ENCODE peak calls at places on chromosome 16, in eight cellular contexts. A, M, Z, W, F, D, N and E are unnamed samples.
A peak's percentile ranks its signal among the peaks of the same experiment; 100 is the strongest.

GRCh38 chr16:23061669-23062068 is 87.6 kb downstream of the USP31 start:
- DNase-seq in A (peak; percentile 40), M (no peak), Z (no peak), W (no peak), F (no peak), D (no peak), N (no peak), E (no peak)

GRCh38 chr16:7398536-7398935 is 65.9 kb downstream of the RBFOX1 start:
- DNase-seq in A (no peak), M (no peak), Z (no peak), W (no peak), F (no peak), D (no peak), N (no peak), E (no peak)

GRCh38 chr16:79698341-79698753 is 97.8 kb upstream of the MAF start:
- DNase-seq in A (no peak), M (no peak), Z (no peak), W (no peak), F (no peak), D (no peak), N (no peak), E (no peak)

GRCh38 chr16:5917436-5917835 is 819.8 kb upstream of the EEF2KMT start:
- DNase-seq in A (no peak), M (no peak), Z (peak; percentile 47), W (no peak), F (no peak), D (no peak), N (no peak), E (no peak)

GRCh38 chr16:80580109-80580832 is 39.5 kb downstream of the DYNLRB2 start:
- DNase-seq in A (peak; percentile 72), M (no peak), Z (peak; percentile 58), W (peak; percentile 46), F (no peak), D (peak; percentile 68), N (no peak), E (no peak)

GRCh38 chr16:75195811-75196790 is 10.9 kb downstream of the CTRB2 start:
- DNase-seq in A (no peak), M (no peak), Z (no peak), W (no peak), F (no peak), D (no peak), N (no peak), E (no peak)

GRCh38 chr16:52389045-52389444 is 157.9 kb downstream of the TOX3 start:
- DNase-seq in A (no peak), M (no peak), Z (no peak), W (no peak), F (no peak), D (no peak), N (no peak), E (no peak)

GRCh38 chr16:82133798-82134197 is 36.2 kb downstream of the MPHOSPH6 start:
- DNase-seq in A (no peak), M (no peak), Z (no peak), W (no peak), F (no peak), D (no peak), N (no peak), E (no peak)

GRCh38 chr16:87897563-87898505 is 28.5 kb upstream of the SLC7A5 start:
- DNase-seq in A (no peak), M (peak; percentile 16), Z (peak; percentile 55), W (peak; percentile 48), F (no peak), D (no peak), N (peak; percentile 77), E (no peak)

GRCh38 chr16:15548482-15548891 is 94.5 kb downstream of the MARF1 start:
- DNase-seq in A (no peak), M (no peak), Z (no peak), W (no peak), F (no peak), D (no peak), N (no peak), E (peak; percentile 8)

GRCh38 chr16:77987772-77988171 is 34.6 kb upstream of the CLEC3A start:
- DNase-seq in A (no peak), M (no peak), Z (no peak), W (no peak), F (no peak), D (no peak), N (no peak), E (no peak)

GRCh38 chr16:75256871-75257343 is 5.5 kb upstream of the BCAR1 start:
- DNase-seq in A (peak; percentile 64), M (no peak), Z (no peak), W (no peak), F (no peak), D (no peak), N (no peak), E (no peak)

GRCh38 chr16:87431926-87432325 is 39.8 kb downstream of the MAP1LC3B start:
- DNase-seq in A (peak; percentile 79), M (no peak), Z (no peak), W (no peak), F (no peak), D (no peak), N (no peak), E (no peak)

GRCh38 chr16:50207652-50208051 is 54.5 kb downstream of the TENT4B start:
- DNase-seq in A (peak; percentile 65), M (no peak), Z (no peak), W (no peak), F (no peak), D (no peak), N (no peak), E (no peak)

GRCh38 chr16:31453255-31454204 is 5.8 kb upstream of the ARMC5 start:
- DNase-seq in A (peak; percentile 65), M (no peak), Z (peak; percentile 87), W (no peak), F (peak; percentile 78), D (no peak), N (no peak), E (no peak)

GRCh38 chr16:73326770-73327470 is 279.0 kb upstream of the ZFHX3 start:
- DNase-seq in A (no peak), M (no peak), Z (no peak), W (no peak), F (no peak), D (no peak), N (no peak), E (no peak)

GRCh38 chr16:27723711-27724490 is 174.0 kb downstream of the KATNIP start:
- DNase-seq in A (no peak), M (no peak), Z (no peak), W (no peak), F (no peak), D (no peak), N (no peak), E (no peak)

GRCh38 chr16:2842340-2843000 is 12.4 kb downstream of the ZG16B start:
- DNase-seq in A (no peak), M (peak; percentile 50), Z (peak; percentile 71), W (peak; percentile 71), F (no peak), D (peak; percentile 73), N (peak; percentile 65), E (no peak)

DNA sequence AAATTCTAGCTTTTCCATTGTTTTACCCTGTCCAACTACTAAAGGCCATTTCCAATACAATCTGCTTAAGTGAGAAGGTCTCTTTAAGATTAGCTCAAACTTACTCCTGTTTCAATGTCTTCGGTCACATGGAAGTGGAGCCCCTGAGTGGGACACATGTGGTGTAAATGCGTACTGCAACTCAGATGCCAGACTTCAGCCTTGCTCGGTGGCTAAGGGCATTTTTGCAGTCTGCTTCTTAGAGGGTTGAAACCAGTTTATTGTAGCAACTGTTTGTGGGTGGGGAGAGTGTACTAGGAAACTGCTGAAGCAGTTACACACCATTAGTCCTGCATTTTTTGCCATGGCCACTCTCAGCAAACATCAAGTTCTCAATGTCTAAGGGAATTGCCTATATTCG is 140.6 kb downstream of the PARN start:
- DNase-seq in A (peak; percentile 79), M (peak; percentile 52), Z (no peak), W (no peak), F (no peak), D (no peak), N (no peak), E (peak; percentile 27)
- TF ChIP-seq CTCF in A (peak; percentile 48), M (peak; percentile 61), Z (no peak), W (no peak), F (peak; percentile 30), D (no peak), N (no peak), E (peak; percentile 30)

GRCh38 chr16:12339686-12340085 is 363.2 kb downstream of the SNX29 start:
- DNase-seq in A (peak; percentile 83), M (no peak), Z (no peak), W (no peak), F (no peak), D (no peak), N (no peak), E (no peak)

GRCh38 chr16:12341966-12342365 is 365.4 kb downstream of the SNX29 start:
- DNase-seq in A (peak; percentile 12), M (no peak), Z (no peak), W (no peak), F (no peak), D (no peak), N (no peak), E (no peak)

GRCh38 chr16:12341423-12341822 is 364.9 kb downstream of the SNX29 start:
- DNase-seq in A (peak; percentile 77), M (no peak), Z (no peak), W (no peak), F (peak; percentile 78), D (no peak), N (no peak), E (peak; percentile 56)

GRCh38 chr16:12337776-12338655 is 361.5 kb downstream of the SNX29 start:
- DNase-seq in A (no peak), M (no peak), Z (no peak), W (no peak), F (no peak), D (no peak), N (no peak), E (no peak)

DNA sequence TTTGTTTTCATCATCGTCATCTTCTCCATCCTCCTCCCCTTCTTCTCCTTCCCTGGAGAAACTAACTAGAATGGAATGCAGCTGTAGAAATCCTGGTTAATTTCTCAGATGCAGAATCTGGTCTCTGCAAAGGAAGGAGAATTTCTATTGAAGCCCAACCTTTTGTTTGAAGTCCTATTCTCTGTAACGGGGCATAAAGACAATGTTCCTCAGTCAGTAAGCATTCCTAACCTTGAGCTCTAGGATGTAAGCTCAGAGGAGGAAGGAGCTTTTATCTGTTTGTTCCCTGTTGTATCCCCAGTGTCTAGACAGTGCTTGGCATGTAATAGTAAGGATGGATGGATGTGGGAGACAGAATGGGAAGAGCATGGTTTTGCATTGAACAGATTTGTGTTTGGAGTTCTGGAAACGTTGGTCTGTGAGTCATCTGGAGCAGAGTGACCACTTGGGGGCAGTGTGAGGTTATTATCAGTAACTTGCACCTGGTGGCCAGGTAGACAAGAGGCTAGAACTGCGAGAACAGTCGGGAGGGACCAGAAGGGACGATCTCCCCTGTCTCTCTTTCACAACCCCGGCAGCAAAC is 363.7 kb downstream of the SNX29 start:
- DNase-seq in A (peak; percentile 82), M (peak; percentile 67), Z (peak; percentile 69), W (peak; percentile 7), F (peak; percentile 14), D (peak; percentile 49), N (no peak), E (peak; percentile 68)
- TF ChIP-seq CTCF in A (peak; percentile 49), M (peak; percentile 89), Z (peak; percentile 66), W (peak; percentile 31), F (peak; percentile 69), D (no peak), N (peak; percentile 39), E (peak; percentile 68)

GRCh38 chr16:8936421-8936820 is 27.3 kb downstream of the USP7 start:
- DNase-seq in A (no peak), M (peak; percentile 66), Z (peak; percentile 82), W (peak; percentile 68), F (peak; percentile 65), D (peak; percentile 75), N (peak; percentile 50), E (peak; percentile 86)
- TF ChIP-seq CTCF in A (peak; percentile 63), M (peak; percentile 82), Z (peak; percentile 69), W (peak; percentile 68), F (peak; percentile 72), D (peak; percentile 65), N (peak; percentile 22), E (peak; percentile 60)

GRCh38 chr16:17294856-17295255 is 175.9 kb downstream of the XYLT1 start:
- DNase-seq in A (no peak), M (no peak), Z (no peak), W (no peak), F (no peak), D (no peak), N (no peak), E (no peak)
- TF ChIP-seq CTCF in A (no peak), M (no peak), Z (no peak), W (no peak), F (no peak), D (no peak), N (no peak), E (no peak)